ENCODE peak calls at places on chromosomes 5 and 9, in four cellular contexts. A is GM23338, U is SK-N-SH, F is suprapubic skin. Z is an unnamed sample.

GRCh38 chr9:109426621-109427402 is 71.3 kb downstream of the PTPN3 start:
- DNase-seq in A (no peak), U (no peak), F (no peak), Z (no peak)

GRCh38 chr9:82606761-82607382 is 456.1 kb downstream of the RASEF start:
- DNase-seq in A (peak; percentile 88), U (peak; percentile 49), F (no peak), Z (no peak)

GRCh38 chr9:5429873-5430564 is 7.7 kb downstream of the PLGRKT start:
- DNase-seq in A (no peak), U (no peak), F (no peak), Z (no peak)

GRCh38 chr5:174082286-174082685 is 36.8 kb downstream of the NSG2 start:
- DNase-seq in A (no peak), U (no peak), F (no peak), Z (no peak)

GRCh38 chr9:75624984-75625383 is 265.5 kb upstream of the PCSK5 start:
- DNase-seq in A (no peak), U (no peak), F (no peak), Z (no peak)

GRCh38 chr5:7824995-7825394 is 25.9 kb downstream of the CFAP90 start:
- DNase-seq in A (no peak), U (no peak), F (no peak), Z (no peak)

GRCh38 chr5:157543825-157544622 is 31.6 kb downstream of the ADAM19 start:
- DNase-seq in A (no peak), U (no peak), F (no peak), Z (no peak)

GRCh38 chr9:116756995-116757394 is 69.9 kb downstream of the TRIM32 start:
- DNase-seq in A (no peak), U (no peak), F (no peak), Z (no peak)

GRCh38 chr5:33180900-33181299 is 259.9 kb upstream of the TARS1 start:
- DNase-seq in A (peak; percentile 42), U (no peak), F (no peak), Z (no peak)

GRCh38 chr9:69173891-69174644 is at the start of gene TJP2:
- DNase-seq in A (peak; percentile 74), U (peak; percentile 87), F (peak; percentile 72), Z (peak; percentile 88)

GRCh38 chr9:126935630-126936029 is 21.0 kb downstream of the RALGPS1 start:
- DNase-seq in A (no peak), U (no peak), F (no peak), Z (no peak)

GRCh38 chr5:74206571-74207550 is 433.7 kb downstream of the ENC1 start:
- DNase-seq in A (peak; percentile 38), U (peak; percentile 35), F (no peak), Z (no peak)

GRCh38 chr5:76733049-76733417 is 17.1 kb downstream of the F2R start:
- DNase-seq in A (no peak), U (no peak), F (no peak), Z (no peak)

GRCh38 chr9:88706193-88707112 is 171.5 kb downstream of the NXNL2 start:
- DNase-seq in A (peak; percentile 23), U (peak; percentile 41), F (no peak), Z (no peak)

GRCh38 chr5:108373426-108373825 is 8.5 kb downstream of the FBXL17 start:
- DNase-seq in A (no peak), U (no peak), F (no peak), Z (no peak)

GRCh38 chr9:129139233-129139992 is 28.2 kb downstream of the PTPA start:
- DNase-seq in A (peak; percentile 92), U (peak; percentile 85), F (peak; percentile 89), Z (peak; percentile 88)

GRCh38 chr9:85713897-85714296 is 27.9 kb downstream of the AGTPBP1 start:
- DNase-seq in A (no peak), U (no peak), F (no peak), Z (no peak)

GRCh38 chr5:174617910-174618309 is 106.5 kb upstream of the MSX2 start:
- DNase-seq in A (no peak), U (peak; percentile 31), F (no peak), Z (no peak)

GRCh38 chr9:99087462-99087861 is 17.5 kb upstream of the TGFBR1 start:
- DNase-seq in A (no peak), U (no peak), F (no peak), Z (no peak)

GRCh38 chr9:371349-371748 is 156.7 kb downstream of the DOCK8 start:
- DNase-seq in A (no peak), U (no peak), F (no peak), Z (no peak)

GRCh38 chr5:10352404-10353240 is 873 bp upstream of the MARCHF6 start:
- DNase-seq in A (peak; percentile 64), U (peak; percentile 38), F (no peak), Z (no peak)

GRCh38 chr5:179485845-179486575 is 64.3 kb upstream of the RUFY1 start:
- DNase-seq in A (no peak), U (no peak), F (no peak), Z (peak; percentile 61)

GRCh38 chr9:113668057-113668456 is 204.5 kb downstream of the RGS3 start:
- DNase-seq in A (no peak), U (no peak), F (no peak), Z (no peak)

GRCh38 chr5:65801332-65801731 is 79.3 kb downstream of the NLN start:
- DNase-seq in A (no peak), U (no peak), F (no peak), Z (no peak)

GRCh38 chr9:88965473-88965872 is 25.8 kb upstream of the S1PR3 start:
- DNase-seq in A (no peak), U (no peak), F (no peak), Z (no peak)

GRCh38 chr5:173823721-173824567 is 64.2 kb upstream of the CPEB4 start:
- DNase-seq in A (peak; percentile 58), U (no peak), F (no peak), Z (no peak)

GRCh38 chr9:100086097-100086496 is 12.7 kb downstream of the ERP44 start:
- DNase-seq in A (no peak), U (no peak), F (no peak), Z (no peak)

GRCh38 chr5:18533137-18533536 is 898.9 kb downstream of the TAF11L14 start:
- DNase-seq in A (no peak), U (no peak), F (no peak), Z (peak; percentile 67)

GRCh38 chr5:150612405-150612804 is 28.1 kb upstream of the SYNPO start:
- DNase-seq in A (no peak), U (no peak), F (no peak), Z (no peak)
- H3K4me1 ChIP-seq in A (peaks cover 6% of the 10 kb centered on the region), U (peaks cover 65% of the 10 kb centered on the region), F (peaks cover 50% of the 10 kb centered on the region), Z (peaks cover 63% of the 10 kb centered on the region)

DNA sequence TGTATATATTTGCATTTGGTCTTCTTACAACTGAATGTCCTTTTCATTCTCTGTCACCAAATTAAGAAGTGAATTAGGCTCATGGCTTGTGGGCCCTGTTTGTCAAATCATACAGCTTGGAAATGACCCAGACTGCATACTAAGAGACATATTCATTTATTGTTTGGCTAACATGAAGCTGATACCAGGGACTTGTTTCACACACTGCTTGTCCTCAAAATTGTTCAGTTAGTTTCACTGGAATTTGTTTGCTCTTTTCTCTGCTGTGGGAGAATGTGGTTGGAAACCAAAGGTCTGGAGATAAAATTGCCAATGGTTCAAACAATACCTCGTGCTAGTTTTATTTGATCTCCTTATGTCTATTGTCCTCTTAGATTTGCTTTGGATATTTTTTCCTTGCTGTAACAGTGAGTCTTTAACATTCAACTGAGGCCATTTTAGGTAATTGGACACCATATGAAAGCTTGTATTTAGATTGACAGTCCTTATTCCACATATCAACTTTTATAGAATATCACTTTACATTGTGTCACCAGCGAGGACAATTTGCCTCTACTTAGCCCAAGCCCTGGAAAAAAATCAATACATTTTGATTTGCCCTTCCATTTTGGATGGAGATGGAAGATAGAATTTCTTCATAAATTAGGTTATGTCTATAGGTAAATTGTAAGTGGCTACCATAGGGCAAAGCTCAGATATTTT is 144.3 kb upstream of the MTAP start:
- DNase-seq in A (no peak), U (no peak), F (no peak), Z (no peak)
- H3K27ac ChIP-seq in A (no peak overlapping the region), U (no peak overlapping the region), F (no peak overlapping the region), Z (no peak overlapping the region)

GRCh38 chr9:93576296-93577044 is at the start of gene PHF2:
- DNase-seq in A (peak; percentile 43), U (peak; percentile 86), F (peak; percentile 63), Z (peak; percentile 89)
- TF ChIP-seq POLR2AphosphoS5 in A (no peak), U (no peak), F (no peak), Z (no peak)

GRCh38 chr5:135584918-135585317 is 6.1 kb upstream of the CXCL14 start:
- DNase-seq in A (no peak), U (no peak), F (no peak), Z (peak; percentile 71)

GRCh38 chr5:135591277-135591676 is 12.5 kb upstream of the CXCL14 start:
- DNase-seq in A (no peak), U (no peak), F (no peak), Z (no peak)

GRCh38 chr5:135588299-135588698 is 9.5 kb upstream of the CXCL14 start:
- DNase-seq in A (no peak), U (no peak), F (peak; percentile 37), Z (no peak)

GRCh38 chr5:135589152-135589551 is 10.4 kb upstream of the CXCL14 start:
- DNase-seq in A (no peak), U (no peak), F (peak; percentile 34), Z (no peak)

DNA sequence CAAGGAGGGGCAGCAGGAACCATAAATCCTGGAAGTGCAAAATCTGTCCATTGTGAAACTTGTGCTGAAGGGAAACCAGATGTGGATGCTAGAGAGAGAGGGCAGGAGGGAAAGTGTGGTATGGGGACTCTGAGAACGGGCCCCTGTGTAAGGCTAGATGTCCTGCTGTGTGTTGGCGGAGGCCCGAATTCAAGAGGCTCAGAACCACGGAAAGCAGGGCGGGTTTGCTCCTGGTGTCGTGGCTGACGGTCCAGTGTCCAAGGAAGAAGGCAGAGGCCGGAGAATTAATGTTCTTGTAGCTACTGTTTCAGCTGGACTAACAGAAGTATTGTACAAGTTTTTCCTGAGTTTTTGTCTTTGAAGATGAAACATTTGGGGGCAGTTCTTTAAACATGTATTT is 9.1 kb upstream of the CXCL14 start:
- DNase-seq in A (no peak), U (no peak), F (peak; percentile 57), Z (no peak)
- H3K4me1 ChIP-seq in A (no peaks in the 10 kb centered on the region), U (no peaks in the 10 kb centered on the region), F (peaks cover 3% of the 10 kb centered on the region), Z (no peaks in the 10 kb centered on the region)

GRCh38 chr5:14383923-14384322 is 197.7 kb upstream of the OTULINL start:
- DNase-seq in A (no peak), U (no peak), F (no peak), Z (no peak)

GRCh38 chr5:14385022-14385421 is 196.6 kb upstream of the OTULINL start:
- DNase-seq in A (no peak), U (no peak), F (no peak), Z (no peak)

GRCh38 chr5:14386882-14387575 is 194.6 kb upstream of the OTULINL start:
- DNase-seq in A (peak; percentile 30), U (no peak), F (no peak), Z (no peak)
- H3K27ac ChIP-seq in A (peak overlapping the region; percentile 72), U (no peak overlapping the region), F (no peak overlapping the region), Z (no peak overlapping the region)

GRCh38 chr9:137295313-137296213 is 6.5 kb downstream of the NRARP start:
- DNase-seq in A (peak; percentile 78), U (peak; percentile 97), F (no peak), Z (peak; percentile 89)
- TF ChIP-seq POLR2AphosphoS5 in A (no peak), U (no peak), F (no peak), Z (no peak)

GRCh38 chr9:95021166-95021886 is 294.8 kb downstream of the AOPEP start:
- DNase-seq in A (no peak), U (no peak), F (no peak), Z (no peak)
- H3K4me1 ChIP-seq in A (no peaks in the 10 kb centered on the region), U (peaks cover 49% of the 10 kb centered on the region), F (peaks cover 90% of the 10 kb centered on the region), Z (peaks cover 11% of the 10 kb centered on the region)

Z was measured in spleen.